ENCODE peak calls at places on chromosome 13, in seven cellular contexts. M, J, R, X, H, K and G are unnamed samples.

GRCh38 chr13:42969558-42970172 is 22.4 kb downstream of the EPSTI1 start:
- DNase-seq in J (peak), X (peak), R (peak), H (peak), M (peak), K (peak), G (peak)

GRCh38 chr13:22210134-22210930 is 539.5 kb downstream of the FGF9 start:
- DNase-seq in H (no peak), X (no peak), M (no peak), R (no peak), K (no peak), J (no peak), G (no peak)

GRCh38 chr13:40470665-40471064 is 195.8 kb downstream of the FOXO1 start:
- DNase-seq in X (no peak), R (no peak), M (no peak), J (no peak), K (no peak), H (no peak), G (no peak)

GRCh38 chr13:84645196-84646071 is 763.2 kb upstream of the SLITRK1 start:
- DNase-seq in M (no peak), K (peak), H (no peak), J (no peak), R (no peak), X (peak), G (no peak)

GRCh38 chr13:41722684-41723083 is 238.2 kb downstream of the VWA8 start:
- DNase-seq in H (no peak), K (no peak), J (no peak), M (no peak), R (no peak), X (no peak), G (no peak)

GRCh38 chr13:76730220-76730619 is 156.0 kb downstream of the KCTD12 start:
- DNase-seq in X (no peak), R (no peak), J (no peak), H (no peak), M (no peak), K (no peak), G (no peak)

GRCh38 chr13:27678306-27679040 is 56.8 kb downstream of the POLR1D start:
- DNase-seq in J (no peak), H (no peak), K (no peak), X (peak), M (peak), R (no peak), G (no peak)

GRCh38 chr13:37602743-37603381 is 4.3 kb upstream of the POSTN start:
- DNase-seq in M (no peak), X (peak), K (no peak), J (no peak), H (no peak), R (peak), G (peak)

GRCh38 chr13:59450218-59450617 is 713.5 kb downstream of the DIAPH3 start:
- DNase-seq in R (no peak), X (no peak), M (no peak), K (no peak), J (no peak), H (no peak), G (no peak)

GRCh38 chr13:71517004-71517403 is 350.0 kb downstream of the DACH1 start:
- DNase-seq in R (no peak), K (no peak), J (no peak), H (no peak), M (no peak), X (peak), G (no peak)

GRCh38 chr13:80171096-80171495 is 169.8 kb downstream of the SPRY2 start:
- DNase-seq in K (no peak), M (no peak), H (no peak), X (peak), R (no peak), J (no peak), G (no peak)

GRCh38 chr13:92297971-92298942 is 899.8 kb downstream of the GPC5 start:
- DNase-seq in H (no peak), X (no peak), J (no peak), K (no peak), R (no peak), M (no peak), G (no peak)

GRCh38 chr13:33940898-33941297 is 122.9 kb downstream of the RFC3 start:
- DNase-seq in R (no peak), H (no peak), K (no peak), X (peak), M (no peak), J (no peak), G (no peak)

GRCh38 chr13:24747248-24748151 is 16.5 kb upstream of the RNF17 start:
- DNase-seq in R (peak), K (peak), J (no peak), X (peak), M (no peak), H (peak), G (no peak)

GRCh38 chr13:33918199-33918932 is 100.4 kb downstream of the RFC3 start:
- DNase-seq in H (no peak), M (no peak), J (no peak), X (peak), K (peak), R (no peak), G (no peak)

GRCh38 chr13:71218960-71219359 is 648.0 kb downstream of the DACH1 start:
- DNase-seq in X (peak), H (no peak), R (peak), K (peak), M (no peak), J (no peak), G (peak)

GRCh38 chr13:48976677-48977625 is 1.2 kb downstream of the FNDC3A start:
- DNase-seq in K (no peak), X (no peak), H (peak), M (no peak), J (peak), R (peak), G (peak)

GRCh38 chr13:106163426-106163825 is 372.0 kb downstream of the EFNB2 start:
- DNase-seq in R (no peak), K (no peak), M (no peak), J (no peak), X (no peak), H (no peak), G (no peak)

GRCh38 chr13:54536112-54536511 is 1507.5 kb downstream of the OLFM4 start:
- DNase-seq in K (no peak), X (peak), M (no peak), J (no peak), H (no peak), R (no peak), G (no peak)

GRCh38 chr13:26855071-26855470 is 94.5 kb upstream of the GPR12 start:
- DNase-seq in X (no peak), R (no peak), K (no peak), M (no peak), J (no peak), H (no peak), G (no peak)

GRCh38 chr13:91659583-91660415 is 261.4 kb downstream of the GPC5 start:
- DNase-seq in X (no peak), H (no peak), R (peak), K (no peak), M (no peak), J (no peak), G (no peak)

GRCh38 chr13:50989476-50989875 is 79.9 kb downstream of the RNASEH2B start:
- DNase-seq in J (no peak), X (no peak), R (no peak), K (no peak), H (no peak), M (no peak), G (peak)

GRCh38 chr13:33379597-33379996 is 94.0 kb upstream of the STARD13 start:
- DNase-seq in J (no peak), R (peak), X (no peak), H (no peak), M (no peak), K (no peak), G (peak)